ENCODE peak calls at places on chromosomes 12 and 14, in nine cellular contexts. K, T, L, I, H, V, M, N and G are unnamed samples. For H3K4me1 and H3K36me3, the result is how much of the 10 kb centered on the place peaks cover.

GRCh38 chr14:105690671-105691070 is 164.3 kb downstream of the TMEM121 start:
- DNase-seq in K (no peak), T (no peak), L (no peak), I (no peak), H (no peak), V (no peak), M (no peak), N (no peak), G (no peak)

GRCh38 chr12:39807043-39807442 is 187.4 kb upstream of the ABCD2 start:
- DNase-seq in K (no peak), T (no peak), L (peak), I (no peak), H (no peak), V (no peak), M (no peak), N (no peak), G (peak)

GRCh38 chr12:123384318-123384993 is 524 bp downstream of the KMT5A start:
- DNase-seq in K (peak), T (no peak), L (peak), I (peak), H (no peak), V (no peak), M (no peak), N (no peak), G (no peak)

GRCh38 chr12:124126950-124127349 is 153.9 kb downstream of the ZNF664 start:
- DNase-seq in K (no peak), T (no peak), L (no peak), I (no peak), H (no peak), V (no peak), M (no peak), N (no peak), G (no peak)

GRCh38 chr12:51388066-51388799 is 3.0 kb downstream of the GALNT6 start:
- DNase-seq in K (no peak), T (no peak), L (peak), I (no peak), H (peak), V (no peak), M (peak), N (no peak), G (no peak)

GRCh38 chr12:99670635-99671034 is 23.1 kb downstream of the GARIN6 start:
- DNase-seq in K (no peak), T (no peak), L (peak), I (no peak), H (no peak), V (peak), M (no peak), N (no peak), G (no peak)

GRCh38 chr14:25757364-25757763 is 707.4 kb upstream of the STXBP6 start:
- DNase-seq in K (no peak), T (no peak), L (no peak), I (no peak), H (no peak), V (no peak), M (no peak), N (no peak), G (no peak)

GRCh38 chr12:94266796-94267529 is 118.6 kb downstream of the PLXNC1 start:
- DNase-seq in K (no peak), T (no peak), L (peak), I (no peak), H (no peak), V (no peak), M (no peak), N (no peak), G (no peak)

GRCh38 chr14:64556526-64556925 is 6.8 kb downstream of the PPP1R36 start:
- DNase-seq in K (no peak), T (no peak), L (peak), I (no peak), H (no peak), V (no peak), M (no peak), N (no peak), G (no peak)

GRCh38 chr14:67746927-67747326 is 45.2 kb downstream of the RDH12 start:
- DNase-seq in K (no peak), T (no peak), L (no peak), I (no peak), H (no peak), V (no peak), M (no peak), N (no peak), G (no peak)

GRCh38 chr12:87092421-87092820 is 836.2 kb upstream of the MGAT4C start:
- DNase-seq in K (no peak), T (no peak), L (no peak), I (no peak), H (no peak), V (no peak), M (no peak), N (no peak), G (no peak)

GRCh38 chr14:77342726-77343397 is 22.0 kb downstream of the GSTZ1 start:
- DNase-seq in K (no peak), T (no peak), L (no peak), I (no peak), H (no peak), V (no peak), M (no peak), N (no peak), G (no peak)

GRCh38 chr12:22318122-22318737 is 16.3 kb downstream of the ST8SIA1 start:
- DNase-seq in K (no peak), T (no peak), L (peak), I (no peak), H (no peak), V (no peak), M (no peak), N (no peak), G (no peak)

GRCh38 chr12:120994589-120995337 is 16.4 kb downstream of the HNF1A start:
- DNase-seq in K (no peak), T (no peak), L (no peak), I (no peak), H (peak), V (no peak), M (no peak), N (no peak), G (no peak)

GRCh38 chr12:69329669-69330428 is 18.3 kb upstream of the LYZ start:
- DNase-seq in K (no peak), T (no peak), L (no peak), I (no peak), H (no peak), V (no peak), M (no peak), N (peak), G (no peak)

GRCh38 chr14:95496111-95496681 is 20.3 kb downstream of the SYNE3 start:
- DNase-seq in K (no peak), T (no peak), L (peak), I (no peak), H (peak), V (no peak), M (no peak), N (no peak), G (no peak)
- H3K4me1 ChIP-seq in K (half or more), T (under half), L (under half), I (under half), H (under half), V (under half), M (under half), N (under half), G (under half)

GRCh38 chr12:49022558-49023178 is 4.1 kb upstream of the PRKAG1 start:
- DNase-seq in K (no peak), T (no peak), L (peak), I (no peak), H (no peak), V (no peak), M (no peak), N (no peak), G (no peak)

GRCh38 chr12:49025463-49025862 is 6.9 kb upstream of the PRKAG1 start:
- DNase-seq in K (no peak), T (no peak), L (no peak), I (no peak), H (no peak), V (no peak), M (no peak), N (no peak), G (no peak)

GRCh38 chr12:49026101-49026500 is 7.5 kb upstream of the PRKAG1 start:
- DNase-seq in K (no peak), T (no peak), L (no peak), I (peak), H (no peak), V (no peak), M (no peak), N (no peak), G (no peak)

GRCh38 chr12:49023812-49024211 is 5.2 kb upstream of the PRKAG1 start:
- DNase-seq in K (no peak), T (no peak), L (no peak), I (no peak), H (no peak), V (no peak), M (no peak), N (no peak), G (no peak)

GRCh38 chr12:49024543-49024942 is 6.0 kb upstream of the PRKAG1 start:
- DNase-seq in K (no peak), T (no peak), L (no peak), I (no peak), H (no peak), V (no peak), M (no peak), N (no peak), G (no peak)
- H3K36me3 ChIP-seq in K (under half), T (under half), L (under half), I (half or more), H (under half), V (half or more), M (under half), N (under half), G (half or more)

DNA sequence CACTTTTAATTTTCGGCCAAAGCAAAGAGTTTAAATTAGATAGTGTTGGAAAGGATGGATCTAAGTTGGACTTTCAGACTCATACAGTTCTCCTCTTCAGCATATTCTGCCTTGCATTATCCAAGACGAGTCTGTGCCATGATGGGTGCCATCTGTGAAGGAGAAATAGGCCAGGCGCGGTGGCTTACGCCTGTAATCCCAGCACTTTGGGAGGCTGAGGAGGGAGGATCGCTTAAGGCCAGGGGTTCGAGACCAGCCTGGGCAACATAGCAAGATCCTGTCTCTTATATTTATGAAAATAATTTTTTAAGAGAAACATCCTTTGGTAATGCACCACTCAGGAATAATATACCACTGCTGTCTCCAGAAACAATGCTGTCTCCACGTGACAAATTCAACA is 6.5 kb downstream of the AK7 start:
- DNase-seq in K (no peak), T (no peak), L (no peak), I (no peak), H (no peak), V (no peak), M (no peak), N (no peak), G (no peak)
- H3K4me1 ChIP-seq in K (under half), T (under half), L (under half), I (under half), H (under half), V (under half), M (under half), N (under half), G (under half)

GRCh38 chr14:54785778-54786160 is 116.9 kb downstream of the GCH1 start:
- DNase-seq in K (no peak), T (no peak), L (no peak), I (no peak), H (no peak), V (no peak), M (no peak), N (no peak), G (no peak)
- H3K36me3 ChIP-seq in K (under half), T (under half), L (under half), I (under half), H (under half), V (under half), M (under half), N (under half), G (under half)

GRCh38 chr12:14399871-14400270 is 34.4 kb downstream of the ATF7IP start:
- DNase-seq in K (no peak), T (no peak), L (peak), I (no peak), H (no peak), V (no peak), M (no peak), N (no peak), G (no peak)
- H3K4me1 ChIP-seq in K (under half), T (under half), L (under half), I (under half), H (under half), V (under half), M (under half), N (half or more), G (half or more)

GRCh38 chr12:4852911-4853310 is 56.8 kb upstream of the KCNA1 start:
- DNase-seq in K (no peak), T (no peak), L (no peak), I (peak), H (no peak), V (no peak), M (no peak), N (no peak), G (no peak)

GRCh38 chr12:4852308-4852707 is 57.4 kb upstream of the KCNA1 start:
- DNase-seq in K (no peak), T (no peak), L (no peak), I (no peak), H (no peak), V (no peak), M (no peak), N (no peak), G (no peak)

GRCh38 chr12:4856556-4856955 is 53.1 kb upstream of the KCNA1 start:
- DNase-seq in K (no peak), T (no peak), L (no peak), I (no peak), H (no peak), V (no peak), M (no peak), N (no peak), G (no peak)

GRCh38 chr12:4857472-4858291 is 52.0 kb upstream of the KCNA1 start:
- DNase-seq in K (peak), T (peak), L (peak), I (no peak), H (peak), V (peak), M (peak), N (peak), G (peak)

DNA sequence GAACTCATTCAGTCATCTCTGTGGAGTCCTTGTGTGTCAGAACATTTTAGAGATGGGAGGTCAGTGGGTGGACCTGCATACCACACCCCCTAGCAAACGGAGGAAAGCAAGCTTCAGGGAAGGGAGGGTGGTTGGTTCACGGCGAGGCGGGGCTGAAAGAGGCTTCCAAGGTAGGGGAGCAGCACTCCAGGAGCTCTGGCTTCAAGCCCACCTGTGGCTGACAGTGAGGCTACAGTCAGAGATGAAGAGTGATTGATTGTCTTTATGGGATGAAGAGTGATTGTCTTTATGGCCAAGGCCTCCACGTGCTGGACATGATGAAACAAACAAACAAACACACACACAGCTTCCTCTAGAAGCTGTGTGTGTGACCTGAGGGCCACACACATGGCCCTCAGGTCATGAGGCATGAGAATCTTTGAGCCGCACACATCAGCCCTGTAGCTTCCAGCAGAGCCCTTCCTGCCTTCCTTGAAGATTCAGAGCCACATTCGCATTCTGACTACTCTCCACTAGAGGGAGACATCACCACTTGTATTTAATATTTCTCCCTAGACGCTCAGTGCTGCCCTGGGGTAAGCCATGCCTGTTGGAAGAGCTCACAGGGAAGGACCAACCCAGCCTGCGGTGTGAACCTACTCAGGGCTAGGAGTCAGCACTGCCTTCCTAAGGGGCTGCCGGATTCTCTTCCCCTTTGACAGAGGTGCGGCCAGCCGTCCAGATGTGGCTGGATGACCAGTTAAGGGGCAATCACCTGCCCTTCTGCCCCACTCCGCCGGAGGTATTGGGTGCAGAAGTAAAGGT is 54.4 kb upstream of the KCNA1 start:
- DNase-seq in K (peak), T (peak), L (peak), I (no peak), H (no peak), V (peak), M (peak), N (peak), G (peak)
- H3K36me3 ChIP-seq in K (under half), T (under half), L (under half), I (under half), H (under half), V (under half), M (under half), N (under half), G (under half)

DNA sequence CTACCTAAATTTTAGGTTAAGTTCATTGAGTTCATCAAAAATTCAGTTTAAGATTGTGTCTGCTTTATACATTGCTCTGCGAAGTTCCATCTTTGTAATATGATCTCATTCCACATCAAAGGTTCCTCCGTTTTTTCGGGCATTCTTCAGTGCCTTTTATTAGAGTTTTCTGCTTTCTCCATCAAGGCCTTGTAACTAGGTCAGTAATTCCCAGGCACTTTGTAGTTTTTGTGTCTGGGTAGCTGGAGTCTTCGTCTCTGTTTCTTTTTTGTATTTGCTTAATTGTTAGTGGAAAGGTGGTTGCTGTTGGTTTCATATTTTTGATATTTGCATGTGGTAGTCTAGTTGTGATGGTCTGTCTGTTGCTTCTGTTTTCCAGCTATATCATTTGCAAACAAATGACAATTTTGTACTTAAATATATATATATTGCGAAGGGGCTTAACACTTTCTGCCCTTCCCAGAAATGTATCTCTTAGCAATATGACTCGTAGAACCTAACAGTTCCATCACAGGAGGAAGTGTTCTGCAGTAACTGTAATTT is 88.6 kb upstream of the DYNC1H1 start:
- DNase-seq in K (no peak), T (no peak), L (peak), I (no peak), H (no peak), V (no peak), M (no peak), N (no peak), G (no peak)
- H3K4me1 ChIP-seq in K (under half), T (under half), L (under half), I (under half), H (under half), V (under half), M (under half), N (half or more), G (half or more)

GRCh38 chr12:111699962-111700361 is 14.1 kb downstream of the ACAD10 start:
- DNase-seq in K (no peak), T (no peak), L (no peak), I (no peak), H (no peak), V (no peak), M (no peak), N (no peak), G (no peak)
- H3K36me3 ChIP-seq in K (under half), T (under half), L (under half), I (under half), H (under half), V (under half), M (under half), N (under half), G (under half)

GRCh38 chr12:43921666-43922337 is 85.9 kb downstream of the TMEM117 start:
- DNase-seq in K (no peak), T (no peak), L (peak), I (no peak), H (no peak), V (no peak), M (no peak), N (no peak), G (no peak)
- H3K4me1 ChIP-seq in K (under half), T (under half), L (under half), I (under half), H (under half), V (under half), M (under half), N (under half), G (under half)

DNA sequence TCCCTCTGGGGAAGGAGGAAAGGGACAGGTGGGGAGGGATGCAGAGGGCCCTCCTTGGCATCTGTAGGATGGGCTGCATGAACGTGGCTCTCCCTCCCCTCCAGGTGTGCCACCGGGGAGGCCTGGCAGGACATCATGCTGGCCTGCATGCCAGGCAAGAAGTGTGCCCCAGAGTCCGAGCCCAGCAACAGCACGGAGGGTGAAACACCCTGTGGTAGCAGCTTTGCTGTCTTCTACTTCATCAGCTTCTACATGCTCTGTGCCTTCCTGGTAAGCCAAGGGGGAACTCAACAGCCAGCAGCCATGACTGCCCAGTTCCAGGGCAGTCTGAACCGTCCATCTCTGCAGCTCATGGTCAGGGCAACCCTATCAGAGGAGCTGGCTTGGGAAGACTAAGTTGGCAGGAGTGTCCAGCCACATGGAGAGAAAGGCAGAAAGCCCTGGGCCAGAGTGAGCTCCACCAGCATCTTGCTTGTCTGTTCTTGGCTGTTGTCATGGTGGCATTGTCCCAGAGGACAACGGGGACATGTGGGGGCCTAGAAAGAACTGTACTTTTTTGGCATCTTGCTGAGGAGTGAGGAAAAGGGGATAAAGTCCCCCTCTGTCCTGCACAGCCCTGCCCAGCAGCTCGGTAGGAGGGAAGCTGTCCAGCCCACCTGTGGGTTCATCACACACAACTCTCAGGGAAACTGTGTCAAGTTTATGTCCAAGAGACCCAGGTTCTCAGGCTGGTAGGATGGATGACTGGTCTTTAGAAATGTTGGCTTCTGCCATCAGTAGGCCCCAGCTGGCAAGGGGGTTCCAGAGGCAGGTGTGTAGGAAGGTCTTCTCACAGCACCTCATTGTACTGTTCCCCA is 129.8 kb upstream of the FKBP4 start:
- DNase-seq in K (no peak), T (no peak), L (no peak), I (no peak), H (peak), V (no peak), M (no peak), N (no peak), G (no peak)
- H3K36me3 ChIP-seq in K (under half), T (under half), L (under half), I (under half), H (under half), V (under half), M (under half), N (under half), G (under half)